ENCODE peak calls at places on chromosomes 1 and 21, in nine cellular contexts. B, J, A, Q, U, G, O, P and R are unnamed samples.

GRCh38 chr1:77940921-77941570 is 37.8 kb downstream of the FUBP1 start:
- DNase-seq in U (no peak), B (no peak), O (no peak), Q (no peak), J (no peak), P (no peak), A (no peak), G (no peak), R (no peak)

GRCh38 chr1:70633004-70633403 is 221.9 kb downstream of the CTH start:
- DNase-seq in B (no peak), U (no peak), O (no peak), G (no peak), P (no peak), J (no peak), A (no peak), Q (no peak), R (no peak)

GRCh38 chr1:188937965-188938551 is 1539.6 kb downstream of the BRINP3 start:
- DNase-seq in B (no peak), P (no peak), O (no peak), G (no peak), Q (no peak), A (no peak), J (no peak), U (no peak), R (peak)

GRCh38 chr1:78176448-78176847 is 130.7 kb downstream of the GIPC2 start:
- DNase-seq in P (no peak), U (peak), G (no peak), Q (no peak), B (no peak), A (no peak), O (no peak), J (no peak), R (no peak)

GRCh38 chr1:34696230-34696629 is 58.6 kb upstream of the GJB5 start:
- DNase-seq in U (peak), J (no peak), O (no peak), A (no peak), G (no peak), P (no peak), B (no peak), Q (no peak), R (no peak)

GRCh38 chr1:12616709-12617373 is 1.2 kb downstream of the DHRS3 start:
- DNase-seq in J (no peak), A (no peak), P (peak), B (no peak), G (peak), U (no peak), O (no peak), Q (no peak), R (no peak)

GRCh38 chr1:110474444-110474843 is 23.5 kb downstream of the PROK1 start:
- DNase-seq in A (no peak), G (no peak), B (no peak), U (no peak), O (no peak), Q (no peak), P (no peak), J (no peak), R (no peak)

GRCh38 chr21:43597052-43597451 is 62.2 kb downstream of the HSF2BP start:
- DNase-seq in P (no peak), U (peak), A (no peak), J (no peak), Q (no peak), B (no peak), O (no peak), G (no peak), R (no peak)

GRCh38 chr21:46284722-46285121 is 689 bp downstream of the MCM3AP start:
- DNase-seq in P (no peak), J (no peak), U (no peak), G (no peak), O (no peak), A (no peak), B (no peak), Q (no peak), R (no peak)

GRCh38 chr21:36134820-36135390 is at the start of gene CBR3:
- DNase-seq in Q (peak), U (peak), B (peak), J (peak), P (peak), A (no peak), O (peak), G (peak), R (no peak)

GRCh38 chr1:95438213-95438948 is 204.4 kb downstream of the RWDD3 start:
- DNase-seq in G (no peak), O (no peak), B (no peak), A (no peak), Q (no peak), U (no peak), J (no peak), P (no peak), R (no peak)

GRCh38 chr1:114203722-114204121 is 50.1 kb upstream of the SYT6 start:
- DNase-seq in P (no peak), U (no peak), O (no peak), Q (no peak), G (no peak), A (no peak), J (no peak), B (no peak), R (no peak)

GRCh38 chr1:56696663-56697062 is 51.5 kb downstream of the PRKAA2 start:
- DNase-seq in U (no peak), J (no peak), B (no peak), Q (no peak), G (no peak), A (no peak), P (no peak), O (no peak), R (no peak)

GRCh38 chr1:229271448-229272120 is 673 bp downstream of the RAB4A start:
- DNase-seq in G (peak), Q (peak), P (peak), A (no peak), B (peak), U (peak), J (no peak), O (no peak), R (no peak)

GRCh38 chr1:219041141-219041540 is 132.5 kb upstream of the LYPLAL1 start:
- DNase-seq in P (no peak), U (peak), J (no peak), Q (no peak), B (no peak), G (no peak), A (no peak), O (no peak), R (no peak)

GRCh38 chr1:68116643-68117235 is 66.3 kb upstream of the DIRAS3 start:
- DNase-seq in O (no peak), G (peak), U (peak), A (no peak), J (no peak), B (peak), P (peak), Q (peak), R (peak)

GRCh38 chr1:86841120-86841519 is 72.8 kb downstream of the SELENOF start:
- DNase-seq in P (no peak), J (no peak), Q (no peak), B (no peak), A (no peak), U (peak), O (no peak), G (no peak), R (no peak)

GRCh38 chr1:236142358-236143103 is at the start of gene GPR137B:
- DNase-seq in U (peak), A (no peak), P (peak), G (peak), O (peak), J (no peak), Q (peak), B (peak), R (peak)

GRCh38 chr1:27862671-27863551 is 9.4 kb upstream of the THEMIS2 start:
- DNase-seq in O (peak), A (no peak), G (no peak), B (no peak), U (peak), J (no peak), Q (no peak), P (no peak), R (no peak)

GRCh38 chr1:18787825-18788385 is 71.6 kb downstream of the TAS1R2 start:
- DNase-seq in J (no peak), U (no peak), G (no peak), P (no peak), A (no peak), O (no peak), B (no peak), Q (no peak), R (peak)

GRCh38 chr1:40769815-40770214 is 13.8 kb upstream of the KCNQ4 start:
- DNase-seq in O (no peak), G (no peak), J (no peak), P (no peak), B (no peak), Q (no peak), A (no peak), U (no peak), R (no peak)

GRCh38 chr1:224067207-224067606 is 46.7 kb upstream of the FBXO28 start:
- DNase-seq in P (no peak), G (no peak), B (no peak), J (no peak), O (no peak), U (no peak), Q (no peak), A (no peak), R (no peak)

GRCh38 chr1:45205910-45206721 is at the start of gene ZSWIM5:
- DNase-seq in Q (peak), B (peak), J (peak), G (peak), O (peak), U (peak), P (peak), A (no peak), R (peak)

GRCh38 chr1:203272633-203273205 is 32.6 kb upstream of the BTG2 start:
- DNase-seq in U (no peak), Q (no peak), A (no peak), J (no peak), O (no peak), P (no peak), G (no peak), B (no peak), R (no peak)

GRCh38 chr21:17610862-17611261 is 1.8 kb downstream of the BTG3 start:
- DNase-seq in P (no peak), B (no peak), O (no peak), A (no peak), U (no peak), G (no peak), J (no peak), Q (no peak), R (peak)

GRCh38 chr1:81712425-81712824 is 88.3 kb upstream of the ADGRL2 start:
- DNase-seq in B (no peak), G (no peak), P (no peak), A (no peak), Q (no peak), J (no peak), U (no peak), O (no peak), R (no peak)

GRCh38 chr1:28642056-28642846 is 616 bp downstream of the TAF12 start:
- DNase-seq in J (no peak), P (no peak), U (no peak), A (no peak), O (no peak), Q (no peak), G (no peak), B (peak), R (no peak)

GRCh38 chr1:87329051-87329755 is 523 bp downstream of the LMO4 start:
- DNase-seq in G (peak), O (no peak), B (peak), J (peak), U (peak), Q (peak), A (no peak), P (peak), R (no peak)

GRCh38 chr1:41371630-41372599 is 10.7 kb downstream of the FOXO6 start:
- DNase-seq in G (no peak), P (no peak), U (no peak), O (no peak), A (no peak), J (no peak), B (no peak), Q (no peak), R (peak)

GRCh38 chr1:240515505-240515904 is 96.5 kb downstream of the GREM2 start:
- DNase-seq in G (no peak), O (no peak), J (no peak), Q (no peak), U (peak), P (no peak), A (no peak), B (no peak), R (no peak)

GRCh38 chr1:236122176-236122575 is 20.2 kb upstream of the GPR137B start:
- DNase-seq in O (no peak), B (peak), A (no peak), P (no peak), J (no peak), Q (no peak), G (no peak), U (no peak), R (no peak)

GRCh38 chr21:32515869-32516268 is 69.5 kb downstream of the TCP10L start:
- DNase-seq in A (no peak), U (peak), B (no peak), Q (no peak), P (no peak), G (no peak), J (no peak), O (no peak), R (no peak)

GRCh38 chr1:99849413-99849743 is 783 bp upstream of the AGL start:
- DNase-seq in U (no peak), B (no peak), G (no peak), J (no peak), P (no peak), Q (peak), O (no peak), A (no peak), R (peak)

GRCh38 chr1:184838374-184838995 is 83.8 kb upstream of the EDEM3 start:
- DNase-seq in B (no peak), Q (no peak), J (no peak), P (no peak), U (peak), O (peak), A (no peak), G (no peak), R (no peak)

GRCh38 chr1:152924191-152924590 is 15.8 kb downstream of the IVL start:
- DNase-seq in A (no peak), B (no peak), Q (no peak), O (no peak), P (no peak), J (no peak), G (no peak), U (no peak), R (no peak)

GRCh38 chr1:187275985-187276580 is 447.3 kb downstream of the PLA2G4A start:
- DNase-seq in A (no peak), Q (no peak), O (no peak), B (no peak), U (no peak), P (no peak), G (no peak), J (no peak), R (no peak)

GRCh38 chr1:11629626-11630025 is 24.6 kb downstream of the FBXO2 start:
- DNase-seq in A (no peak), J (no peak), P (no peak), G (no peak), U (no peak), Q (no peak), B (no peak), O (no peak), R (peak)

GRCh38 chr1:1080951-1081310 is 6.8 kb upstream of the RNF223 start:
- DNase-seq in B (no peak), J (no peak), U (no peak), Q (no peak), O (no peak), P (no peak), G (no peak), A (no peak), R (no peak)

GRCh38 chr1:20739225-20739624 is 6.7 kb upstream of the SH2D5 start:
- DNase-seq in Q (no peak), P (no peak), A (no peak), O (no peak), B (no peak), G (no peak), J (no peak), U (peak), R (no peak)